ENCODE peak calls at places on chromosomes 7 and 10, in eight cellular contexts. C is anterior cingulate cortex, B is iPS-NIHi11, T is AG09309, Z is cardiac septum, I is ecto neural progenitor cell, D is gastrocnemius medialis, M is ELF-1. E is an unnamed sample.

GRCh38 chr7:15561840-15562239 is at the start of gene AGMO:
- DNase-seq in C (peak), B (no peak), T (no peak), Z (peak), I (no peak), D (peak), M (no peak), E (peak)

GRCh38 chr10:19250542-19250941 is 201.9 kb downstream of the MALRD1 start:
- DNase-seq in C (no peak), B (no peak), T (no peak), Z (no peak), I (no peak), D (no peak), M (no peak), E (no peak)

GRCh38 chr7:28662236-28662635 is 249.9 kb downstream of the CREB5 start:
- DNase-seq in C (no peak), B (no peak), T (no peak), Z (no peak), I (no peak), D (no peak), M (no peak), E (no peak)

GRCh38 chr7:1899201-1899600 is 229.1 kb downstream of the ELFN1 start:
- DNase-seq in C (peak), B (no peak), T (peak), Z (no peak), I (no peak), D (no peak), M (no peak), E (peak)

GRCh38 chr7:44431091-44431608 is 59.3 kb downstream of the NUDCD3 start:
- DNase-seq in C (no peak), B (peak), T (no peak), Z (no peak), I (no peak), D (peak), M (peak), E (no peak)

GRCh38 chr7:129607471-129608120 is 3.9 kb upstream of the NRF1 start:
- DNase-seq in C (no peak), B (peak), T (no peak), Z (no peak), I (no peak), D (no peak), M (peak), E (no peak)

GRCh38 chr7:64558781-64559180 is 4.1 kb downstream of the ZNF680 start:
- DNase-seq in C (no peak), B (no peak), T (no peak), Z (no peak), I (no peak), D (no peak), M (no peak), E (no peak)

GRCh38 chr10:23065549-23065948 is 29.8 kb upstream of the MSRB2 start:
- DNase-seq in C (peak), B (peak), T (peak), Z (peak), I (no peak), D (peak), M (no peak), E (peak)

GRCh38 chr7:36276428-36277246 is 113.0 kb upstream of the ANLN start:
- DNase-seq in C (no peak), B (no peak), T (no peak), Z (no peak), I (peak), D (no peak), M (no peak), E (no peak)

GRCh38 chr10:78802866-78803265 is 265.9 kb upstream of the ZMIZ1 start:
- DNase-seq in C (no peak), B (no peak), T (peak), Z (no peak), I (no peak), D (peak), M (no peak), E (peak)

GRCh38 chr10:80205478-80206276 is at the start of gene ANXA11:
- DNase-seq in C (no peak), B (peak), T (no peak), Z (peak), I (peak), D (peak), M (peak), E (peak)

GRCh38 chr7:157461805-157462771 is 125.3 kb downstream of the DNAJB6 start:
- DNase-seq in C (no peak), B (no peak), T (no peak), Z (peak), I (no peak), D (peak), M (no peak), E (no peak)

GRCh38 chr10:77163670-77164348 is 473.8 kb downstream of the KCNMA1 start:
- DNase-seq in C (no peak), B (no peak), T (peak), Z (no peak), I (no peak), D (peak), M (peak), E (peak)

GRCh38 chr10:86970152-86970886 is 2.0 kb downstream of the ADIRF start:
- DNase-seq in C (no peak), B (peak), T (no peak), Z (peak), I (peak), D (peak), M (peak), E (peak)

GRCh38 chr7:101163281-101164070 is 1.9 kb downstream of the VGF start:
- DNase-seq in C (no peak), B (no peak), T (no peak), Z (no peak), I (peak), D (no peak), M (peak), E (no peak)

GRCh38 chr10:74753295-74754211 is 72.8 kb upstream of the KAT6B start:
- DNase-seq in C (no peak), B (peak), T (peak), Z (no peak), I (no peak), D (no peak), M (peak), E (no peak)

GRCh38 chr7:108348913-108349312 is 107.3 kb downstream of the NRCAM start:
- DNase-seq in C (no peak), B (no peak), T (peak), Z (no peak), I (no peak), D (no peak), M (no peak), E (no peak)

E was measured in posterior vena cava.